ENCODE peak calls at places on chromosomes 4 and X, in seven cellular contexts. U is lung, V is HFF-Myc, X is fibroblast of mammary gland, I is AG10803, D is PC-9, W is left lung. A is an unnamed sample.

GRCh38 chr4:44674471-44674870 is 3.7 kb upstream of the GUF1 start:
- DNase-seq in W (no peak), D (no peak), V (no peak), U (no peak), X (no peak), I (no peak), A (peak; percentile 0)

GRCh38 chr4:122700178-122700725 is 32.3 kb upstream of the BBS12 start:
- DNase-seq in X (peak; percentile 67), D (no peak), V (peak; percentile 32), W (no peak), U (no peak), I (no peak), A (peak; percentile 60)

GRCh38 chrX:36266155-36266554 is 346.6 kb downstream of the CFAP47 start:
- DNase-seq in I (no peak), D (no peak), V (no peak), X (no peak), U (no peak), W (no peak), A (no peak)

GRCh38 chrX:134670241-134670811 is 12.1 kb upstream of the PLAC1 start:
- DNase-seq in V (peak; percentile 63), D (peak; percentile 98), W (peak; percentile 55), U (peak; percentile 69), I (peak; percentile 92), X (peak; percentile 64), A (peak; percentile 49)

GRCh38 chr4:145196747-145197146 is 16.4 kb upstream of the OTUD4 start:
- DNase-seq in I (no peak), W (no peak), U (no peak), D (no peak), V (no peak), X (no peak), A (no peak)

GRCh38 chr4:90127706-90128345 is 632 bp downstream of the CCSER1 start:
- DNase-seq in X (no peak), V (no peak), I (no peak), U (peak; percentile 28), D (no peak), W (no peak), A (no peak)

GRCh38 chr4:89773793-89774192 is 63.2 kb downstream of the SNCA start:
- DNase-seq in I (no peak), W (no peak), X (no peak), V (no peak), U (no peak), D (no peak), A (no peak)

GRCh38 chrX:1516596-1517104 is 20.3 kb downstream of the P2RY8 start:
- DNase-seq in I (no peak), W (no peak), D (no peak), X (no peak), V (no peak), U (no peak), A (no peak)

GRCh38 chr4:82889287-82889686 is 1.7 kb downstream of the SEC31A start:
- DNase-seq in W (no peak), I (no peak), V (no peak), X (no peak), U (no peak), D (no peak), A (no peak)
- H3K4me3 ChIP-seq in W (peak overlapping the region; percentile 68), I (peak overlapping the region; percentile 77), V (peak overlapping the region; percentile 99), X (peak overlapping the region; percentile 83), U (no peak overlapping the region), D (peak overlapping the region; percentile 98), A (peak overlapping the region; percentile 80)

GRCh38 chrX:74421181-74422028 is at the start of gene SLC16A2:
- DNase-seq in W (peak; percentile 68), D (no peak), I (peak; percentile 83), U (peak; percentile 57), V (no peak), X (peak; percentile 71), A (peak; percentile 81)
- TF ChIP-seq CTCF in W (no peak), D (no peak), I (no peak), U (no peak), V (no peak), X (no peak), A (no peak)

GRCh38 chrX:131741103-131741581 is 197.3 kb downstream of the OR13H1 start:
- DNase-seq in X (peak; percentile 77), U (peak; percentile 85), W (peak; percentile 82), I (no peak), V (no peak), D (no peak), A (no peak)
- H3K4me3 ChIP-seq in X (peak overlapping the region; percentile 41), U (peak overlapping the region; percentile 27), W (no peak overlapping the region), I (no peak overlapping the region), V (no peak overlapping the region), D (no peak overlapping the region), A (no peak overlapping the region)

GRCh38 chr4:163587867-163588266 is 93.4 kb downstream of the TMA16 start:
- DNase-seq in X (no peak), V (no peak), U (no peak), D (no peak), I (no peak), W (no peak), A (no peak)
- TF ChIP-seq CTCF in X (no peak), V (peak; percentile 10), U (no peak), D (no peak), I (no peak), W (no peak), A (no peak)

GRCh38 chr4:84965558-84966381 is 720 bp downstream of the WDFY3 start:
- DNase-seq in V (no peak), D (no peak), X (peak; percentile 32), I (peak; percentile 38), U (peak; percentile 34), W (peak; percentile 40), A (no peak)
- H3K4me3 ChIP-seq in V (peak overlapping the region; percentile 74), D (peak overlapping the region; percentile 72), X (peak overlapping the region; percentile 75), I (peak overlapping the region; percentile 72), U (peak overlapping the region; percentile 83), W (peak overlapping the region; percentile 87), A (peak overlapping the region; percentile 64)

GRCh38 chrX:153927936-153928760 is 2.1 kb upstream of the ARHGAP4 start:
- DNase-seq in I (peak; percentile 98), W (peak; percentile 97), V (peak; percentile 85), U (peak; percentile 94), X (peak; percentile 98), D (peak; percentile 92), A (peak; percentile 98)
- TF ChIP-seq CTCF in I (peak; percentile 21), W (no peak), V (no peak), U (no peak), X (peak; percentile 11), D (no peak), A (no peak)

GRCh38 chr4:164056426-164057142 is 562.1 kb downstream of the TMA16 start:
- DNase-seq in U (no peak), D (no peak), X (no peak), V (no peak), W (no peak), I (no peak), A (no peak)
- H3K4me3 ChIP-seq in U (no peak overlapping the region), D (no peak overlapping the region), X (no peak overlapping the region), V (no peak overlapping the region), W (no peak overlapping the region), I (no peak overlapping the region), A (no peak overlapping the region)

A was measured in foreskin fibroblast.